ENCODE peak calls at places on chromosome 6, in four cellular contexts. V, P, D and O are unnamed samples. For H3K4me1, the result is how much of the 10 kb centered on the place peaks cover.

GRCh38 chr6:39377530-39377929 is 55.0 kb upstream of the KCNK16 start:
- DNase-seq in P (no peak), D (peak), V (peak), O (peak)

GRCh38 chr6:166456360-166457156 is 73.8 kb upstream of the MPC1 start:
- DNase-seq in D (peak), V (peak), P (no peak), O (no peak)

GRCh38 chr6:139944131-139944530 is 569.7 kb upstream of the CITED2 start:
- DNase-seq in D (no peak), P (no peak), V (no peak), O (no peak)

GRCh38 chr6:166341464-166341863 is 881 bp downstream of the SFT2D1 start:
- DNase-seq in D (peak), P (no peak), V (no peak), O (no peak)

GRCh38 chr6:26525818-26526217 is 12.3 kb upstream of the HMGN4 start:
- DNase-seq in D (no peak), V (no peak), P (no peak), O (no peak)

GRCh38 chr6:87155920-87156600 is 695 bp downstream of the ZNF292 start:
- DNase-seq in P (no peak), V (peak), D (peak), O (peak)

GRCh38 chr6:138499303-138499991 is at the start of gene NHSL1:
- DNase-seq in V (peak), P (no peak), D (no peak), O (no peak)

GRCh38 chr6:136161950-136162349 is 88.2 kb downstream of the MTFR2 start:
- DNase-seq in V (no peak), P (no peak), D (no peak), O (no peak)

GRCh38 chr6:105302617-105303128 is 100.2 kb downstream of the PREP start:
- DNase-seq in D (no peak), P (no peak), V (peak), O (no peak)

GRCh38 chr6:20817806-20818320 is 283.6 kb downstream of the CDKAL1 start:
- DNase-seq in V (peak), P (no peak), D (no peak), O (no peak)

GRCh38 chr6:160137989-160138835 is 16.6 kb downstream of the SLC22A1 start:
- DNase-seq in P (peak), D (peak), V (peak), O (peak)

GRCh38 chr6:45965787-45966186 is 49.9 kb downstream of the CLIC5 start:
- DNase-seq in D (peak), V (no peak), P (no peak), O (no peak)

GRCh38 chr6:8556370-8557018 is 121.1 kb upstream of the SLC35B3 start:
- DNase-seq in P (no peak), V (no peak), D (peak), O (no peak)

GRCh38 chr6:136676075-136676474 is 116.2 kb downstream of the MAP3K5 start:
- DNase-seq in D (peak), P (no peak), V (no peak), O (no peak)

GRCh38 chr6:17901493-17901892 is 85.9 kb downstream of the KIF13A start:
- DNase-seq in P (no peak), V (no peak), D (no peak), O (no peak)
- H3K4me1 ChIP-seq in P (under half), V (under half), D (under half), O (under half)

DNA sequence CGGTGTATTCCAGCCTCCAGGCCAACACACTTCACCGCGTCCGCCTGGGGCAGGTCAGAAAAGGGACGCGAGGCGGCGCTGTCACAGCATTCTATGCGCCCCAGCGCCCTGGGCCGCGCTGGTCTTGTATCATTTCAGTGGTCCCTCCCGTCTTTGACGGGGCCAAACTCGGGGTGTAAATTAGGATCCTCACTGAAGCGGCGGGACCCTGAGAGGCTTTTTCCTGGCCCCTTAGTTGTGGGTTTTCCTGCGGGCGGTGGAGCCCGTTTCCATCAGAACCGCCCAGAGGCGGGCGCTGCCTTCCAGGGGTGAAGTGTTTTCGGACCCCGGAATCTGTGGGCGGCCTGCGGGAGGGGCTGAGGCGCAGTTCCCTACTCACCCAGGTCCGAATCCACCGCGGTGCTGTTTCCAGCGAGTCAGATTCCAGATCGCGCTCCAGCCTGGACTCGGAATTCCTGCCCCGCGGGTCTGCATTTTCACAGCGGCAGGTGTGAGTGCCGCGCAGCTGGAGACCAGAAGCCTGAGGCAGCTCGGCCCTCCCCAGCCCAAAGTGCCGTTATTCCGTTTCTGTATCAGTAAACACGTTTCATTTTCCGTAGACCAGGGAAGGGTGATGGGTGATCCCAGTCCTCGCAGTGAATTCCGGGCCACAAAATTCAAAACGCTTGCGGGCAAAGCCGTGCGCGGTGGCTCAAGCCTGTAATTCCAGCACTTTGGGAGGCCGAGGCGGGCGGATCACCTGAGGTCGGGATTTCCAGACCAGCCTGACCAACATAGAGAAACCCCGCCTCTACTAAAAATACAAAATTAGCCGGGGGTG is 3.9 kb upstream of the MICB start:
- DNase-seq in V (peak), D (peak), P (peak), O (peak)
- H3K4me1 ChIP-seq in V (under half), D (under half), P (under half), O (under half)

DNA sequence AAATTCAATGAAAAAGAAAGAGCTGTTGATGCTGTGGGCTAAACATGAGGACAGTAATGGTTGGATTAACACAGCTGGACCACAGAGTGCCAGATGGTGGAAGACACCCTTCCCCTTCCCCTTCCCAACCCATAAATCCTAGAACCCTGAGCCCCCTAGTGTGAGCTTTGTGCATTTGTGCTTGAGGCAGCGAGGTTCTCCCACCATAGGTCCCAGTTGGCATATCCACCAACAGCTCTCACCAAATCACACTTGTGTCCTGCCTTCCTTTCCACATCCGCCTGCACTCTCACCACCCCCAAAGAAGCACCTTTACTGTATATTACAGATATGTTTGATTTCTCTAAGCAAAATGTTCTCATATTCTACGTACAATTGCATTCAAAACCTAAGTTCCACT is 32.8 kb upstream of the HBS1L start:
- DNase-seq in D (no peak), V (peak), P (no peak), O (no peak)
- H3K4me1 ChIP-seq in D (under half), V (under half), P (under half), O (under half)

GRCh38 chr6:43426928-43427405 is 374 bp upstream of the ABCC10 start:
- DNase-seq in P (no peak), D (no peak), V (no peak), O (no peak)
- H3K4me1 ChIP-seq in P (under half), D (under half), V (under half), O (under half)

DNA sequence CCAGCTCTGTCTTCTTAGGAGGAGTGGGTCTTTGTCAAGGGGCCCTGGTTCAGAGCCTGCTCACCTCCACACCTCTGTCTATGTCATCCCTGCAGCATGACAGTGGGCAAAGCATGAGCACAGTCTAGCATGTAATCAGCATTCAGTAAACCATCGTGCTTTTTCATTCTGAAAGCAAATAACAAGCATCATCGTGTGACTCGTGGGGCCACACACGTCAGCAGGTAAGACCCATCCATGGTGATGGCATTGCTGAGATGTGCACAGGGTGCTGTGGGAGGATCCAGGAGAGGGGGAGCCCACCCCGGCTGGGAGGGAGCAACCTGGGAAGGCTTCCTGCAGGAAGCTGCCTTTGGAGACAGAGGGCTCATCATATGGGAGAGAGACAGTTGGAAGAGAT is 106.7 kb downstream of the TMEM242 start:
- DNase-seq in D (no peak), P (no peak), V (no peak), O (no peak)
- H3K4me1 ChIP-seq in D (under half), P (under half), V (under half), O (under half)

GRCh38 chr6:129046526-129046925 is 163.6 kb downstream of the LAMA2 start:
- DNase-seq in V (no peak), D (no peak), P (no peak), O (no peak)

DNA sequence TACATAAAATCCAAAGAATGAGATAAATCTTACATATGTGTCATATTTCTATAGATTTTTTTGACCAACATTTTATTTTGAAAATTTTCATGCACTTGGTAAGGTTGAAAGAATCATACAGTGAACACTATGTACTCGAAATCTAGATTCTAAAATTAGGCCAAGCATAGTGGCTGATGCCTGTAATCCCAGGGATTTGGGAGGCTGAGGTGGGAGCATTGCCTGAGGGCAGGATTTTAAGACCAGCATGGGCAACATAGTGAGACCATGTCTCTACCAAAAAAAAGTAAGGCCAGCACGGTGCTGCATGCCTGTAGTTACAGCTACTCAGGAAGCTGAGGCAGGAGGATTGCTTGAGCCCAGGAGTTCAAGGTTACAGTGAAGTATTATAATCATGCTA is 158.6 kb downstream of the LAMA2 start:
- DNase-seq in D (no peak), V (no peak), P (no peak), O (no peak)
- H3K4me1 ChIP-seq in D (under half), V (under half), P (under half), O (under half)

DNA sequence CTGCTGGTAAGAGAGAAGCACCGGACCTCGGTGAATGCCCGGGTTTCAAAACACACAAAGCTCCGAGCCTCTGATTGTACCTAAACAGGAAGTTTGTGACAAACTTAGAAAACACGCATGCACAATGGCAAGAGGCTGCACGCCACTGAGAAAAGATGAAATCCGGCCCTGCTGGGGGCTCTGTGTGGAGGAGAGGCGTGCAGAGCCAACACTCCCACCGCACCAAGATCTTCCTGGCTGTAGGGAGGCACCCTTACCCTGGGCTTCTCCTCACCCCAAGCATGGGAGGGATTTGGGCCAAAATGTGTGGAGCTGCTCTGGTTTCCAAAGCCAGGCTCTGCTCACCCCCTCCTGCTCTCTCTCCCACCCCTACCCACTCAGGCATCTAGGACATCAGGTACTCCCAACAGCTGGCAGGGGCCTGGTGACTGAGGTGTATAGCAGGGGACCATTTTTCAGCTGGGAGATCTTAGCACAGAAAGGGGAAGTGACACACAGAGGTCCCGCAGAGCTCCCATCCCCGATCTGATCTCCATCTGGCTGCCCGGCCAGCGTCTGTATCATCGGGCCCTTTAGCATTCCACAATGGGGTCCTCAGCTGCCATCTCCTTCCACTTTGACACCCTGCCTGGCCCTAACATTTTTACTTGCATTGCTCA is 84.2 kb downstream of the TRERF1 start:
- DNase-seq in D (no peak), P (no peak), V (no peak), O (no peak)
- H3K4me1 ChIP-seq in D (half or more), P (under half), V (under half), O (under half)

GRCh38 chr6:36985963-36986703 is at the start of gene MTCH1:
- DNase-seq in D (peak), P (peak), V (peak), O (peak)

GRCh38 chr6:36985384-36985962 is 523 bp downstream of the MTCH1 start:
- DNase-seq in D (no peak), V (peak), P (no peak), O (no peak)

GRCh38 chr6:36983538-36983937 is 2.5 kb downstream of the MTCH1 start:
- DNase-seq in P (no peak), D (no peak), V (no peak), O (no peak)

GRCh38 chr6:36986704-36987047 is 680 bp upstream of the MTCH1 start:
- DNase-seq in D (no peak), V (no peak), P (no peak), O (no peak)

GRCh38 chr6:36984581-36985383 is 1.2 kb downstream of the MTCH1 start:
- DNase-seq in D (peak), V (peak), P (peak), O (peak)
- H3K4me1 ChIP-seq in D (under half), V (half or more), P (under half), O (half or more)

GRCh38 chr6:33927551-33927950 is 123.7 kb upstream of the MLN start:
- DNase-seq in P (no peak), D (peak), V (no peak), O (no peak)
- H3K4me1 ChIP-seq in P (under half), D (under half), V (under half), O (under half)

DNA sequence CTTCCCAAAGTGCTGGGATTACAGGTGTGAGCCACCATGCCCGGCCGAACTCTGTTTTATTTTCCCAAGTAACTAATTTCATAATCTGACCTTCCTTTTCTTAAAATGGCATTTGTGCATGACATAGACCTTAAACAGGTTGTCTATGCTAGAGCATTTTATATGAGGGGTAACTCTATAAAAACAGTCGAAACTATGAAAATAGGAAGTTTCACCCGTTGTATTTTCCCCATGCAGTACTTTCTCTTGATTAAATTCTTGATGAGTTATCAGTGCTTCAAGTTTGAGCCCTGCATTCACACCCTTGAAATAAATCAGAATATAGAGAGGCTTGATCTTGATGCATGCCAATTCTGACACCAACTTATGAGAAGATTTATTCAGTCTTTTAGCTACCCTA is 11.7 kb downstream of the TBPL1 start:
- DNase-seq in V (no peak), D (no peak), P (no peak), O (no peak)
- H3K4me1 ChIP-seq in V (under half), D (under half), P (under half), O (under half)